ENCODE peak calls at places on chromosomes 1 and 21, in nine cellular contexts. F, T, Y, O, X, C, R, Z and M are unnamed samples.

GRCh38 chr1:177964336-177964735 is 5.5 kb downstream of the SEC16B start:
- DNase-seq in O (no peak), T (no peak), Y (no peak), F (no peak), R (no peak), Z (no peak), X (no peak), C (no peak), M (no peak)

GRCh38 chr1:46532095-46532494 is 19.4 kb downstream of the KNCN start:
- DNase-seq in C (no peak), T (no peak), Y (no peak), F (no peak), O (no peak), R (no peak), X (no peak), Z (no peak), M (no peak)

GRCh38 chr1:29145739-29146437 is 22.2 kb upstream of the TMEM200B start:
- DNase-seq in X (no peak), F (peak; percentile 49), C (no peak), T (peak; percentile 73), Y (peak; percentile 93), O (peak; percentile 20), R (no peak), Z (peak; percentile 75), M (no peak)

GRCh38 chr1:89842547-89843278 is 21.9 kb downstream of the LRRC8D start:
- DNase-seq in R (no peak), F (no peak), Z (no peak), T (peak; percentile 34), X (no peak), O (no peak), Y (peak; percentile 47), C (no peak), M (no peak)

GRCh38 chr21:36923270-36923669 is 43.2 kb downstream of the HLCS start:
- DNase-seq in R (no peak), Z (no peak), Y (no peak), F (no peak), C (no peak), O (no peak), X (no peak), T (no peak), M (no peak)

GRCh38 chr1:83796409-83796808 is 202.5 kb downstream of the TTLL7 start:
- DNase-seq in Z (no peak), T (no peak), R (no peak), F (no peak), C (no peak), O (no peak), X (no peak), Y (peak; percentile 10), M (no peak)

GRCh38 chr1:18064564-18064963 is 43.0 kb upstream of the IGSF21 start:
- DNase-seq in Z (no peak), C (no peak), T (no peak), Y (no peak), X (no peak), F (no peak), R (no peak), O (no peak), M (no peak)

GRCh38 chr21:46207006-46207919 is 21.3 kb downstream of the LSS start:
- DNase-seq in Y (no peak), C (peak; percentile 6), X (no peak), Z (no peak), F (no peak), R (peak; percentile 40), T (no peak), O (no peak), M (no peak)

GRCh38 chr1:40477680-40478057 is 579 bp downstream of the ZFP69 start:
- DNase-seq in X (no peak), Z (no peak), F (no peak), R (no peak), Y (peak; percentile 28), C (peak; percentile 20), T (peak; percentile 2), O (no peak), M (no peak)

GRCh38 chr1:205913451-205914204 is 29.6 kb downstream of the SLC26A9 start:
- DNase-seq in Z (peak; percentile 41), R (peak; percentile 77), Y (peak; percentile 57), X (no peak), C (no peak), O (peak; percentile 85), F (no peak), T (peak; percentile 11), M (no peak)

GRCh38 chr1:115648717-115649691 is 7.2 kb downstream of the VANGL1 start:
- DNase-seq in O (no peak), Y (no peak), X (no peak), T (no peak), R (no peak), C (no peak), F (no peak), Z (no peak), M (no peak)

GRCh38 chr1:153946622-153947246 is at the start of gene DENND4B:
- DNase-seq in C (peak; percentile 89), Z (peak; percentile 83), T (no peak), F (no peak), R (peak; percentile 93), X (no peak), O (peak; percentile 84), Y (peak; percentile 64), M (peak; percentile 78)

GRCh38 chr1:91803133-91803532 is 82.8 kb downstream of the TGFBR3 start:
- DNase-seq in R (peak; percentile 76), X (no peak), C (no peak), Z (no peak), Y (no peak), T (no peak), F (no peak), O (no peak), M (no peak)

GRCh38 chr1:61892977-61893376 is 150.7 kb downstream of the PATJ start:
- DNase-seq in Y (no peak), F (no peak), T (no peak), X (no peak), Z (no peak), R (no peak), O (no peak), C (no peak), M (no peak)

GRCh38 chr1:200971428-200971903 is 52.0 kb downstream of the KIF21B start:
- DNase-seq in Y (no peak), F (no peak), C (no peak), X (no peak), R (no peak), O (no peak), Z (no peak), T (no peak), M (no peak)

GRCh38 chr1:145872421-145872891 is 13.2 kb downstream of the ANKRD35 start:
- DNase-seq in R (peak; percentile 93), T (no peak), Z (no peak), Y (no peak), X (no peak), F (no peak), C (peak; percentile 22), O (peak; percentile 45), M (no peak)

GRCh38 chr1:42620307-42620706 is 37.9 kb upstream of the PPIH start:
- DNase-seq in T (no peak), X (no peak), O (no peak), Y (no peak), F (no peak), R (no peak), Z (no peak), C (no peak), M (no peak)

GRCh38 chr21:32298658-32299081 is at the start of gene MRAP:
- DNase-seq in C (no peak), Y (no peak), F (no peak), T (no peak), X (no peak), O (no peak), R (no peak), Z (no peak), M (no peak)

GRCh38 chr1:43199093-43199726 is 27.1 kb downstream of the CFAP57 start:
- DNase-seq in Z (no peak), C (no peak), T (no peak), F (no peak), X (no peak), Y (no peak), O (no peak), R (no peak), M (no peak)

GRCh38 chr1:34268311-34269042 is 91.8 kb downstream of the C1orf94 start:
- DNase-seq in R (no peak), Y (peak; percentile 92), O (no peak), Z (no peak), F (no peak), T (no peak), X (no peak), C (no peak), M (no peak)
- TF ChIP-seq CTCF in R (no peak), Y (no peak), O (no peak), Z (no peak), F (no peak), T (no peak), X (no peak), C (no peak), M (no peak)

GRCh38 chr1:53473463-53473862 is 14.3 kb downstream of the DMRTB1 start:
- DNase-seq in T (peak; percentile 21), Y (no peak), C (no peak), Z (no peak), F (no peak), X (no peak), O (no peak), R (no peak), M (no peak)
- TF ChIP-seq CTCF in T (peak; percentile 52), Y (peak; percentile 25), C (peak; percentile 21), Z (no peak), F (peak; percentile 48), X (no peak), O (no peak), R (no peak), M (peak; percentile 45)

GRCh38 chr1:53320646-53321045 is 7.2 kb downstream of the LRP8 start:
- DNase-seq in X (no peak), Y (no peak), O (no peak), C (peak; percentile 12), Z (no peak), F (no peak), T (no peak), R (peak; percentile 19), M (no peak)

GRCh38 chr1:53324321-53324720 is 3.5 kb downstream of the LRP8 start:
- DNase-seq in Z (no peak), T (no peak), X (no peak), R (peak; percentile 28), O (peak; percentile 53), C (peak; percentile 7), Y (no peak), F (no peak), M (no peak)

GRCh38 chr1:53323316-53323715 is 4.6 kb downstream of the LRP8 start:
- DNase-seq in F (no peak), R (no peak), Y (no peak), X (no peak), T (no peak), Z (no peak), C (peak; percentile 8), O (no peak), M (no peak)

GRCh38 chr1:53321366-53321765 is 6.5 kb downstream of the LRP8 start:
- DNase-seq in X (no peak), O (no peak), Z (peak; percentile 17), Y (no peak), C (peak; percentile 52), R (peak; percentile 26), F (no peak), T (no peak), M (peak; percentile 48)

GRCh38 chr1:53321776-53322602 is 5.9 kb downstream of the LRP8 start:
- DNase-seq in Y (no peak), T (no peak), R (peak; percentile 18), C (peak; percentile 16), F (no peak), X (no peak), Z (no peak), O (no peak), M (no peak)
- TF ChIP-seq CTCF in Y (no peak), T (no peak), R (no peak), C (no peak), F (no peak), X (no peak), Z (no peak), O (no peak), M (no peak)

GRCh38 chr1:161180643-161181042 is 3.3 kb upstream of the B4GALT3 start:
- DNase-seq in O (no peak), F (no peak), T (no peak), C (no peak), Z (peak; percentile 33), Y (no peak), R (no peak), X (no peak), M (no peak)
- TF ChIP-seq CTCF in O (no peak), F (peak; percentile 35), T (peak; percentile 51), C (peak; percentile 19), Z (peak; percentile 43), Y (peak; percentile 40), R (peak; percentile 7), X (no peak), M (peak; percentile 37)